ENCODE peak calls at places on chromosome 4, in five cellular contexts. One of them, this sample, is unnamed.

GRCh38 chr4:175127314-175127713 is 209.2 kb downstream of the ADAM29 start:
- DNase-seq in K562: no peak
- DNase-seq in cardiac muscle cell: no peak
- DNase-seq in brain microvascular endothelial cell: peak; percentile 8
- DNase-seq in left lung: no peak
- DNase-seq in this sample: no peak

GRCh38 chr4:79877511-79877910 is 195.5 kb downstream of the ANTXR2 start:
- DNase-seq in cardiac muscle cell: no peak
- DNase-seq in K562: no peak
- DNase-seq in brain microvascular endothelial cell: no peak
- DNase-seq in left lung: no peak
- DNase-seq in this sample: no peak

GRCh38 chr4:182917182-182918043 is at the start of gene DCTD:
- DNase-seq in left lung: peak; percentile 95
- DNase-seq in cardiac muscle cell: peak; percentile 81
- DNase-seq in brain microvascular endothelial cell: peak; percentile 28
- DNase-seq in K562: peak; percentile 89
- DNase-seq in this sample: peak; percentile 76

GRCh38 chr4:86918539-86919072 is 16.2 kb upstream of the AFF1 start:
- DNase-seq in K562: no peak
- DNase-seq in brain microvascular endothelial cell: peak; percentile 60
- DNase-seq in cardiac muscle cell: peak; percentile 42
- DNase-seq in left lung: no peak
- DNase-seq in this sample: no peak

GRCh38 chr4:7736436-7737267 is 203.0 kb downstream of the AFAP1 start:
- DNase-seq in cardiac muscle cell: peak; percentile 30
- DNase-seq in brain microvascular endothelial cell: peak; percentile 35
- DNase-seq in left lung: peak; percentile 67
- DNase-seq in K562: no peak
- DNase-seq in this sample: no peak

GRCh38 chr4:88763075-88763474 is 65.4 kb upstream of the NAP1L5 start:
- DNase-seq in K562: no peak
- DNase-seq in brain microvascular endothelial cell: no peak
- DNase-seq in left lung: no peak
- DNase-seq in cardiac muscle cell: no peak
- DNase-seq in this sample: no peak

GRCh38 chr4:108148316-108148715 is 20.4 kb downstream of the LEF1 start:
- DNase-seq in brain microvascular endothelial cell: no peak
- DNase-seq in cardiac muscle cell: no peak
- DNase-seq in left lung: no peak
- DNase-seq in K562: no peak
- DNase-seq in this sample: no peak

GRCh38 chr4:184574861-184575260 is 74.4 kb downstream of the CASP3 start:
- DNase-seq in left lung: no peak
- DNase-seq in cardiac muscle cell: no peak
- DNase-seq in K562: no peak
- DNase-seq in brain microvascular endothelial cell: no peak
- DNase-seq in this sample: no peak

GRCh38 chr4:17155486-17155885 is 257.0 kb upstream of the LDB2 start:
- DNase-seq in K562: no peak
- DNase-seq in brain microvascular endothelial cell: no peak
- DNase-seq in cardiac muscle cell: peak; percentile 64
- DNase-seq in left lung: no peak
- DNase-seq in this sample: no peak

GRCh38 chr4:171169396-171169795 is 643.8 kb upstream of the GALNTL6 start:
- DNase-seq in K562: no peak
- DNase-seq in brain microvascular endothelial cell: no peak
- DNase-seq in left lung: peak; percentile 20
- DNase-seq in cardiac muscle cell: no peak
- DNase-seq in this sample: no peak

GRCh38 chr4:77146426-77147399 is 10.3 kb upstream of the CCNG2 start:
- DNase-seq in K562: no peak
- DNase-seq in cardiac muscle cell: no peak
- DNase-seq in left lung: no peak
- DNase-seq in brain microvascular endothelial cell: no peak
- DNase-seq in this sample: no peak

GRCh38 chr4:687975-688694 is 816 bp downstream of the SLC49A3 start:
- DNase-seq in K562: no peak
- DNase-seq in left lung: peak; percentile 80
- DNase-seq in cardiac muscle cell: no peak
- DNase-seq in brain microvascular endothelial cell: no peak
- DNase-seq in this sample: no peak

GRCh38 chr4:187780070-187780469 is 215.5 kb upstream of the ZFP42 start:
- DNase-seq in brain microvascular endothelial cell: no peak
- DNase-seq in cardiac muscle cell: no peak
- DNase-seq in K562: no peak
- DNase-seq in left lung: no peak
- DNase-seq in this sample: no peak

GRCh38 chr4:4659871-4660651 is 118.2 kb upstream of the STX18 start:
- DNase-seq in brain microvascular endothelial cell: peak; percentile 91
- DNase-seq in left lung: no peak
- DNase-seq in K562: peak; percentile 43
- DNase-seq in cardiac muscle cell: peak; percentile 89
- DNase-seq in this sample: no peak

GRCh38 chr4:78237360-78237759 is 180.2 kb downstream of the FRAS1 start:
- DNase-seq in left lung: no peak
- DNase-seq in brain microvascular endothelial cell: no peak
- DNase-seq in K562: no peak
- DNase-seq in cardiac muscle cell: no peak
- DNase-seq in this sample: no peak

GRCh38 chr4:65580551-65580950 is 89.7 kb downstream of the EPHA5 start:
- DNase-seq in cardiac muscle cell: peak; percentile 16
- DNase-seq in left lung: no peak
- DNase-seq in brain microvascular endothelial cell: no peak
- DNase-seq in K562: no peak
- DNase-seq in this sample: no peak

GRCh38 chr4:113289736-113290135 is 240.3 kb downstream of the ANK2 start:
- DNase-seq in K562: no peak
- DNase-seq in brain microvascular endothelial cell: no peak
- DNase-seq in left lung: no peak
- DNase-seq in cardiac muscle cell: peak; percentile 70
- DNase-seq in this sample: no peak

GRCh38 chr4:3440979-3441500 is 728 bp upstream of the HGFAC start:
- DNase-seq in cardiac muscle cell: peak; percentile 7
- DNase-seq in left lung: peak; percentile 72
- DNase-seq in brain microvascular endothelial cell: no peak
- DNase-seq in K562: no peak
- DNase-seq in this sample: no peak

GRCh38 chr4:138199568-138200235 is 42.4 kb downstream of the SLC7A11 start:
- DNase-seq in cardiac muscle cell: peak; percentile 32
- DNase-seq in brain microvascular endothelial cell: no peak
- DNase-seq in K562: no peak
- DNase-seq in left lung: no peak
- DNase-seq in this sample: no peak

GRCh38 chr4:57158221-57158620 is 48.0 kb upstream of the IGFBP7 start:
- DNase-seq in left lung: no peak
- DNase-seq in K562: no peak
- DNase-seq in brain microvascular endothelial cell: no peak
- DNase-seq in cardiac muscle cell: peak; percentile 36
- DNase-seq in this sample: no peak

GRCh38 chr4:83025563-83025962 is 9.4 kb upstream of the COPS4 start:
- DNase-seq in cardiac muscle cell: no peak
- DNase-seq in brain microvascular endothelial cell: no peak
- DNase-seq in left lung: no peak
- DNase-seq in K562: no peak
- DNase-seq in this sample: no peak

GRCh38 chr4:55214172-55214571 is 88.8 kb upstream of the KDR start:
- DNase-seq in left lung: no peak
- DNase-seq in brain microvascular endothelial cell: no peak
- DNase-seq in cardiac muscle cell: peak; percentile 15
- DNase-seq in K562: no peak
- DNase-seq in this sample: no peak

GRCh38 chr4:81346719-81347118 is 125.0 kb downstream of the RASGEF1B start:
- DNase-seq in left lung: no peak
- DNase-seq in brain microvascular endothelial cell: no peak
- DNase-seq in K562: no peak
- DNase-seq in cardiac muscle cell: no peak
- DNase-seq in this sample: no peak

GRCh38 chr4:144709159-144709558 is 63.2 kb downstream of the HHIP start:
- DNase-seq in left lung: no peak
- DNase-seq in K562: no peak
- DNase-seq in brain microvascular endothelial cell: peak; percentile 81
- DNase-seq in cardiac muscle cell: peak; percentile 56
- DNase-seq in this sample: no peak

GRCh38 chr4:104591505-104591904 is 96.8 kb upstream of the CXXC4 start:
- DNase-seq in K562: no peak
- DNase-seq in left lung: no peak
- DNase-seq in cardiac muscle cell: peak; percentile 44
- DNase-seq in brain microvascular endothelial cell: no peak
- DNase-seq in this sample: no peak

GRCh38 chr4:8835521-8836365 is 35.9 kb downstream of the HMX1 start:
- DNase-seq in left lung: peak; percentile 23
- DNase-seq in brain microvascular endothelial cell: no peak
- DNase-seq in K562: no peak
- DNase-seq in cardiac muscle cell: no peak
- DNase-seq in this sample: no peak

GRCh38 chr4:8580321-8581093 is at the start of gene GPR78:
- DNase-seq in cardiac muscle cell: peak; percentile 65
- DNase-seq in K562: peak; percentile 90
- DNase-seq in left lung: peak; percentile 83
- DNase-seq in brain microvascular endothelial cell: peak; percentile 37
- DNase-seq in this sample: peak; percentile 85

GRCh38 chr4:14749910-14750309 is 252.4 kb upstream of the CPEB2 start:
- DNase-seq in brain microvascular endothelial cell: peak; percentile 31
- DNase-seq in K562: no peak
- DNase-seq in left lung: no peak
- DNase-seq in cardiac muscle cell: peak; percentile 26
- DNase-seq in this sample: no peak

GRCh38 chr4:74948279-74948678 is 15.4 kb downstream of the PARM1 start:
- DNase-seq in left lung: no peak
- DNase-seq in cardiac muscle cell: no peak
- DNase-seq in K562: no peak
- DNase-seq in brain microvascular endothelial cell: no peak
- DNase-seq in this sample: no peak

DNA sequence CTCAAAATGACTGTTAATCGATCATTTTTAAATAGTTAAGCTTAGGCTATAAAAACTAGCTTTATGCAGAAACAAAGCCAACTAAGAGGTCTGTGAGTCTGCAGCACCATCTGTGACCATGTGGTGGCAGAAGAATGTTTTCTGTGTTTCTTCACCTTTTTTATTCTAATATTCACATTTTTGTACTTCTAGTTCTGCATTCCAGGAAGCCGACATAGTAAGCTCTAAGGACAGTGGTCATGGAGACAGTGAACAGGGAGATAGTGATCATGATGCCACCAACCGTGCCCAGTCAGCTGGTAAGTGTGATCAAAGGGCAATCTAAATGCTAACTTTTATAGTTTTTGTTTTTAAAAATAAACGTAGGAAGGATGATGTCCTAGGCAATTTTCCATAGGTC is 5.6 kb downstream of the PCDH10 start:
- DNase-seq in brain microvascular endothelial cell: peak; percentile 49
- DNase-seq in cardiac muscle cell: peak; percentile 66
- DNase-seq in left lung: no peak
- DNase-seq in K562: no peak
- DNase-seq in this sample: peak; percentile 46
- TF ChIP-seq CTCF in brain microvascular endothelial cell: peak; percentile 81
- TF ChIP-seq CTCF in cardiac muscle cell: peak; percentile 80
- TF ChIP-seq CTCF in left lung: no peak
- TF ChIP-seq CTCF in K562: peak; percentile 39
- TF ChIP-seq CTCF in this sample: peak; percentile 67

DNA sequence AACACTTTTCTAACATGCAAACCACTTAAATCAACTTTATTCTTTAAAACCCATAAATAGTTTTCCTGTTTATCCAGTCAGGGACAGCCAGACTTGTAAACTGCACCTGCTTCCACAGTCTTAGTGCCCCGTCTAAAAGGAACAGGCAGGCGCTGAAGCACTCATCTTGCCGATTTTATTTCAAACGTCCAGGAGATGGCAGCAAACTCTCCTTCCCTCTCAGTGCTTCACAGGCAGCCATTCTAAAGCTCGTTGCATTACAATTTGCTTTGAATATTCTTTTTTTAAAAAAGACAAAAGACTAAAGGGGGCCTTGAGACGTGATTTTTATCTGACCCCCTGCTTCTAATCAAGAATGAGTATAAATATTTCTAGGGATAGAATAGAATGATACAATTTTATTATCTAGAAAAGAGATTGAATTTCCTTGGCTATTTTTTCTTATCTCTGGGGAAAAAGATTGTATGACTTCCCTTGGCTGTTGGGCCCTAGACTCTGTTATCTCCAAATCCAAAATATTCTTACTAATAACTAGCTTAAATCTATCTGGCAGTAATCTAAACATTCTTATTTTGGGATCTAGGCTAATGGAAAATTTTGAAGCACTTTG is 93.6 kb upstream of the MYOZ2 start:
- DNase-seq in K562: peak; percentile 33
- DNase-seq in brain microvascular endothelial cell: peak; percentile 60
- DNase-seq in left lung: no peak
- DNase-seq in cardiac muscle cell: peak; percentile 81
- DNase-seq in this sample: no peak
- TF ChIP-seq CTCF in K562: peak; percentile 65
- TF ChIP-seq CTCF in brain microvascular endothelial cell: peak; percentile 74
- TF ChIP-seq CTCF in left lung: peak; percentile 56
- TF ChIP-seq CTCF in cardiac muscle cell: peak; percentile 54
- TF ChIP-seq CTCF in this sample: no peak

GRCh38 chr4:20430555-20430954 is 178.8 kb downstream of the SLIT2 start:
- DNase-seq in cardiac muscle cell: peak; percentile 36
- DNase-seq in brain microvascular endothelial cell: peak; percentile 61
- DNase-seq in left lung: no peak
- DNase-seq in K562: no peak
- DNase-seq in this sample: no peak

GRCh38 chr4:20433101-20433705 is 181.5 kb downstream of the SLIT2 start:
- DNase-seq in K562: no peak
- DNase-seq in left lung: no peak
- DNase-seq in brain microvascular endothelial cell: no peak
- DNase-seq in cardiac muscle cell: no peak
- DNase-seq in this sample: no peak

GRCh38 chr4:20428410-20429160 is 176.9 kb downstream of the SLIT2 start:
- DNase-seq in cardiac muscle cell: peak; percentile 47
- DNase-seq in left lung: no peak
- DNase-seq in K562: no peak
- DNase-seq in brain microvascular endothelial cell: no peak
- DNase-seq in this sample: no peak

GRCh38 chr4:20432098-20432497 is 180.4 kb downstream of the SLIT2 start:
- DNase-seq in cardiac muscle cell: peak; percentile 64
- DNase-seq in brain microvascular endothelial cell: no peak
- DNase-seq in left lung: no peak
- DNase-seq in K562: no peak
- DNase-seq in this sample: no peak

GRCh38 chr4:20431422-20432014 is 179.8 kb downstream of the SLIT2 start:
- DNase-seq in cardiac muscle cell: peak; percentile 70
- DNase-seq in left lung: no peak
- DNase-seq in brain microvascular endothelial cell: no peak
- DNase-seq in K562: no peak
- DNase-seq in this sample: no peak
- TF ChIP-seq CTCF in cardiac muscle cell: peak; percentile 44
- TF ChIP-seq CTCF in left lung: no peak
- TF ChIP-seq CTCF in brain microvascular endothelial cell: peak; percentile 28
- TF ChIP-seq CTCF in K562: no peak
- TF ChIP-seq CTCF in this sample: no peak

DNA sequence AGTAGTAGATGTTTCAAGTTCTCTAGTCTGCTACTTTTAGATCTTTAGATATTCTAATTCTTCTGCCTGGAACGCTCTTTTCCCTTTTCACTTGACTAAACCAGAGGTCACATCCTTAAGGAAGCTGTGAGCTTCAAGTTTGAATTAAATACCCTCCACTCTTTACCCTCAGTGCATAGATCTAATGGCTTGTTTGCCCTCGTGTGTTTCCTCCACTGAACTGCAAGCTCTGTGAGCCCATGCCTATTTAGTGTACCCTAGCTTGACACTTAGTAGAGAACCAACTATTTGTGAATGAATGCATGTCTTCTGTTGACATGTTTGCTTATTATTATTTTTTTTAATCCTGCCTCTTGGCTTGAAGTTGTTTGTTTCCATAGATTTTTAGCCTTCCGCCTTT is 138.3 kb downstream of the PDE5A start:
- DNase-seq in cardiac muscle cell: peak; percentile 38
- DNase-seq in left lung: no peak
- DNase-seq in brain microvascular endothelial cell: peak; percentile 35
- DNase-seq in K562: no peak
- DNase-seq in this sample: no peak
- TF ChIP-seq CTCF in cardiac muscle cell: peak; percentile 24
- TF ChIP-seq CTCF in left lung: no peak
- TF ChIP-seq CTCF in brain microvascular endothelial cell: peak; percentile 60
- TF ChIP-seq CTCF in K562: no peak
- TF ChIP-seq CTCF in this sample: no peak